ENCODE peak calls at places on chromosomes 3 and 15, in five cellular contexts. One of them, this sample, is unnamed.

GRCh38 chr3:69178838-69179739 is 56.7 kb upstream of the LMOD3 start:
- DNase-seq in A549: no peak
- DNase-seq in endothelial cell of umbilical vein: peak
- DNase-seq in K562: no peak
- DNase-seq in GM12878: no peak
- DNase-seq in this sample: no peak

GRCh38 chr3:131454501-131454900 is 48.3 kb downstream of the MRPL3 start:
- DNase-seq in A549: no peak
- DNase-seq in endothelial cell of umbilical vein: no peak
- DNase-seq in K562: no peak
- DNase-seq in GM12878: no peak
- DNase-seq in this sample: peak

GRCh38 chr3:114519415-114519814 is 225.6 kb downstream of the TIGIT start:
- DNase-seq in A549: peak
- DNase-seq in endothelial cell of umbilical vein: peak
- DNase-seq in K562: no peak
- DNase-seq in GM12878: peak
- DNase-seq in this sample: no peak

GRCh38 chr3:55292360-55292759 is 194.7 kb downstream of the WNT5A start:
- DNase-seq in A549: no peak
- DNase-seq in endothelial cell of umbilical vein: no peak
- DNase-seq in K562: no peak
- DNase-seq in GM12878: no peak
- DNase-seq in this sample: no peak

GRCh38 chr3:29144807-29145206 is 136.1 kb upstream of the RBMS3 start:
- DNase-seq in A549: no peak
- DNase-seq in endothelial cell of umbilical vein: peak
- DNase-seq in K562: no peak
- DNase-seq in GM12878: no peak
- DNase-seq in this sample: no peak

GRCh38 chr15:59237854-59238252 is 31.2 kb downstream of the LDHAL6B start:
- DNase-seq in A549: no peak
- DNase-seq in endothelial cell of umbilical vein: no peak
- DNase-seq in K562: no peak
- DNase-seq in GM12878: peak
- DNase-seq in this sample: peak

GRCh38 chr15:22811640-22812039 is 25.2 kb downstream of the NIPA1 start:
- DNase-seq in A549: peak
- DNase-seq in endothelial cell of umbilical vein: no peak
- DNase-seq in K562: no peak
- DNase-seq in GM12878: no peak
- DNase-seq in this sample: peak

GRCh38 chr3:124859025-124859424 is 28.1 kb downstream of the ITGB5 start:
- DNase-seq in A549: peak
- DNase-seq in endothelial cell of umbilical vein: peak
- DNase-seq in K562: no peak
- DNase-seq in GM12878: no peak
- DNase-seq in this sample: no peak

GRCh38 chr3:156685198-156685597 is 10.8 kb downstream of the TIPARP start:
- DNase-seq in A549: no peak
- DNase-seq in endothelial cell of umbilical vein: no peak
- DNase-seq in K562: no peak
- DNase-seq in GM12878: no peak
- DNase-seq in this sample: peak

DNA sequence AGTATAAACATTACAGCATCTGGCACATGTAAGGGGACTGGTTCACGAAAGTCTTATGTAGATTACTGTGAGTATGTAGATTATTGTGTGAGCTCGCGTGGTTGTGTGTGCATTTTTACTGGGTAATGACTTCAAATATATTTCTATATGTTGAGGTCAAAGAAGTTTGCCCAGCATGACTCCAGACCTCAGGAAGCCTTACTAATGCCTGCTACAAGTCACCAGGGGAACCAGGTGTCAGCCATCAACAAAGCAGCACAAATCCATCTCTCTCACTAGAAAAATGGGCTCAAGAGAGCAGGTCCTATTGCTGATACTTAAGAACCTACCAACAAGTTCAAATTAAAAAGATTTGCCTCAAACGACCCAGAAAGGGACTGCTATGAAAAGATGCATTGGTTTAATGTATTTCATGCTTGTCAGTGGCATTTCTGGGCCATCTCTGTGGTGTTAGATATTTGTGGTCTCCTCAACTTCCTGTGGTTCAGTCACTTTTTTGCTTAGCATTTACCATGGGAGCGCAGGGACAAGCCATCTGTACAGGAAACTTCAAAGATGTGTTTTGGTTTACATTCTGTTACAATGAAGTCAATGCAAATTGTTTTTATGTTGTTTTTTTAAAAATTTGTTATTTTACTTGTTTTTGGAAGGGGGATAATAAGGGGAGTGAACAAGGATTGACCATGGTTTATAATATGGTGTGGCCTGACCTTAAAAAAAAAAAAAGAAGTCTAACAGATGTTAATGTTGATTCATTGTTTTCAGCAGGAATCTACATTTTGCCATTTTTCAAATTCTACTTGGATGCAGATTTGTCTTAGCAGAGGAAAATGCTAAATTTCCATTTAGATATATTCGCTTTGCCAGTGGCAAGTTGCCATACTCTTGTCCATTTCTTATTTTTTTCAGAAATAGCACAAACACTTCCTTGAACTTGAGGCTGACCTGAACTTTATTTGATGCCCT is 172.1 kb upstream of the ADAMTS9 start:
- DNase-seq in A549: no peak
- DNase-seq in endothelial cell of umbilical vein: no peak
- DNase-seq in K562: no peak
- DNase-seq in GM12878: no peak
- DNase-seq in this sample: no peak
- TF ChIP-seq MYC in A549: no peak
- TF ChIP-seq MYC in endothelial cell of umbilical vein: no peak
- TF ChIP-seq MYC in K562: no peak
- TF ChIP-seq MYC in GM12878: no peak
- TF ChIP-seq MYC in this sample: no peak

DNA sequence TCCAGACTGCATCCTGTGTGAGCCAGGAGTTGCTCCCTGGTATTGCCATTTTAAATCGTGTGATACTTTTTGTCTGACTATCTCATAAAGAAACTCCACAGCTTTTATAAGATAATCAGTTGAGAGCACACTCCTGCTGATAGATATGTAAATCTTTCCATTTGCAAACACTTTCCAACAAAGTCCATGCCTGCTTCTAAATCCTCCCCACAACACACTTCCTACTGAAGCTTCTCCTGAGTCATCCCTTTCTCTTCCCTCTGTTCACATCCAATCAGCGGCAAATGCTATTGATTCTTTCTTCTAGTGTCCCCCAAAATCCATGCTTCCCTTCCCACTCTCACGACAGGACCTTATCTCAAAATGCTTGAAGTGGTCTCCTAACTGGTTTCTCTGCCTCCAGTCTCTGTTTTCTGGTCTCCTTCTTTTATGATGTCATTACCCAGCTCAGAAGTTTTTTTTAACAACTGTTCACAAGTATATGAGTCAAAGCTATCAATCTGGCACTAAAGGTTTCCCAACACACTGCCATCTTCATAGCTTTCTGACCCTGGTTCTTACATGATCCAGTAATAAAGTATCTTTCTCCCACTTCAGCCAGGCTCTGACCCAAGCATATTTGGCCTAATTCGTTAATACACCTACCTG is 4.5 kb upstream of the WWTR1 start:
- DNase-seq in A549: no peak
- DNase-seq in endothelial cell of umbilical vein: no peak
- DNase-seq in K562: no peak
- DNase-seq in GM12878: no peak
- DNase-seq in this sample: no peak
- TF ChIP-seq MYC in A549: no peak
- TF ChIP-seq MYC in endothelial cell of umbilical vein: no peak
- TF ChIP-seq MYC in K562: no peak
- TF ChIP-seq MYC in GM12878: no peak
- TF ChIP-seq MYC in this sample: no peak

GRCh38 chr3:49591615-49592014 is 37.3 kb downstream of the BSN start:
- DNase-seq in A549: no peak
- DNase-seq in endothelial cell of umbilical vein: no peak
- DNase-seq in K562: no peak
- DNase-seq in GM12878: no peak
- DNase-seq in this sample: no peak
- TF ChIP-seq MYC in A549: no peak
- TF ChIP-seq MYC in endothelial cell of umbilical vein: no peak
- TF ChIP-seq MYC in K562: no peak
- TF ChIP-seq MYC in GM12878: no peak
- TF ChIP-seq MYC in this sample: no peak

GRCh38 chr3:127103116-127103515 is 89.8 kb upstream of the PRR23E start:
- DNase-seq in A549: no peak
- DNase-seq in endothelial cell of umbilical vein: no peak
- DNase-seq in K562: no peak
- DNase-seq in GM12878: no peak
- DNase-seq in this sample: no peak
- TF ChIP-seq MYC in A549: no peak
- TF ChIP-seq MYC in endothelial cell of umbilical vein: no peak
- TF ChIP-seq MYC in K562: no peak
- TF ChIP-seq MYC in GM12878: no peak
- TF ChIP-seq MYC in this sample: no peak